ENCODE peak calls at places on chromosomes 4 and X, in nine cellular contexts. Y is KG1; X is HEK293T; Z is neural progenitor cell; O is GM12865; C is immature natural killer cell; P is H4; B is central memory CD4-positive, alpha-beta T cell; R is activated T-cell treated with anti-CD3 and anti-CD28 coated beads for 48 hours. M is an unnamed sample.

GRCh38 chr4:145731026-145731425 is 51.1 kb downstream of the C4orf51 start:
- DNase-seq in P (peak), Y (no peak), Z (no peak), B (no peak), R (no peak), C (no peak), O (no peak), X (no peak), M (no peak)

GRCh38 chrX:9681011-9681410 is 84.6 kb downstream of the GPR143 start:
- DNase-seq in X (no peak), Y (no peak), Z (no peak), C (no peak), R (no peak), B (no peak), O (no peak), P (no peak), M (no peak)

GRCh38 chrX:41087219-41087618 is 2.0 kb downstream of the USP9X start:
- DNase-seq in B (peak), O (no peak), Y (no peak), Z (no peak), X (no peak), P (no peak), C (no peak), R (no peak), M (no peak)

GRCh38 chr4:79281577-79282359 is 44.1 kb downstream of the NAA11 start:
- DNase-seq in C (no peak), B (no peak), X (no peak), Y (no peak), Z (peak), P (no peak), R (no peak), O (peak), M (no peak)

GRCh38 chr4:182137343-182137742 is 105.9 kb upstream of the TENM3 start:
- DNase-seq in X (peak), O (no peak), R (no peak), P (no peak), Y (no peak), C (no peak), Z (peak), B (no peak), M (no peak)

GRCh38 chr4:26003072-26003471 is 89.1 kb downstream of the SMIM20 start:
- DNase-seq in C (no peak), O (no peak), Y (no peak), R (no peak), X (no peak), B (no peak), P (no peak), Z (no peak), M (no peak)

GRCh38 chr4:20252656-20253271 is 1.1 kb downstream of the SLIT2 start:
- DNase-seq in B (no peak), C (no peak), O (no peak), Z (peak), P (no peak), R (no peak), X (peak), Y (no peak), M (peak)

GRCh38 chr4:25760518-25761157 is 102.2 kb downstream of the SEL1L3 start:
- DNase-seq in Z (no peak), C (no peak), B (no peak), P (no peak), Y (no peak), O (no peak), R (no peak), X (no peak), M (no peak)

GRCh38 chrX:56000729-56001128 is 231.4 kb upstream of the KLF8 start:
- DNase-seq in B (no peak), R (no peak), P (no peak), C (no peak), Y (no peak), Z (peak), X (no peak), O (peak), M (no peak)

GRCh38 chr4:145154573-145154972 is 25.8 kb downstream of the OTUD4 start:
- DNase-seq in Y (no peak), X (no peak), B (no peak), P (peak), Z (peak), R (no peak), C (peak), O (peak), M (no peak)